ENCODE peak calls at places on chromosomes 3 and 15, in seven cellular contexts. N is cardiac fibroblast, F is tibial nerve, W is right atrium auricular region, U is AG04450, R is brain microvascular endothelial cell, M is transverse colon. L is an unnamed sample.
A peak's percentile ranks its signal among the peaks of the same experiment; 100 is the strongest.

GRCh38 chr3:134453631-134454030 is 32.2 kb downstream of the ANAPC13 start:
- DNase-seq in N (no peak), F (peak; percentile 4), W (no peak), U (no peak), R (no peak), M (no peak), L (no peak)

GRCh38 chr15:44782516-44782915 is 46.2 kb downstream of the TRIM69 start:
- DNase-seq in N (peak; percentile 27), F (no peak), W (no peak), U (no peak), R (no peak), M (no peak), L (no peak)

GRCh38 chr15:44066211-44066827 is 128.8 kb downstream of the FRMD5 start:
- DNase-seq in N (peak; percentile 89), F (peak; percentile 65), W (no peak), U (peak; percentile 29), R (peak; percentile 52), M (peak; percentile 65), L (no peak)

GRCh38 chr3:177724020-177724638 is 526.8 kb upstream of the TBL1XR1 start:
- DNase-seq in N (peak; percentile 21), F (peak; percentile 69), W (peak; percentile 82), U (no peak), R (no peak), M (peak; percentile 38), L (no peak)

GRCh38 chr3:10417849-10418248 is 87.5 kb downstream of the ATP2B2 start:
- DNase-seq in N (peak; percentile 27), F (no peak), W (no peak), U (no peak), R (no peak), M (no peak), L (no peak)

GRCh38 chr3:174365796-174366195 is 493.3 kb upstream of the NAALADL2 start:
- DNase-seq in N (no peak), F (no peak), W (no peak), U (no peak), R (no peak), M (no peak), L (no peak)

GRCh38 chr3:76997733-76998132 is 42.2 kb upstream of the ROBO2 start:
- DNase-seq in N (no peak), F (no peak), W (no peak), U (peak; percentile 36), R (no peak), M (no peak), L (no peak)

GRCh38 chr3:109137766-109138165 is 1.2 kb downstream of the C3orf85 start:
- DNase-seq in N (no peak), F (no peak), W (no peak), U (no peak), R (no peak), M (no peak), L (no peak)

GRCh38 chr15:71781965-71782265 is 28.4 kb upstream of the NR2E3 start:
- DNase-seq in N (no peak), F (no peak), W (peak; percentile 42), U (no peak), R (no peak), M (no peak), L (no peak)

GRCh38 chr15:69193948-69194827 is 33.8 kb downstream of the GLCE start:
- DNase-seq in N (peak; percentile 38), F (no peak), W (no peak), U (peak; percentile 10), R (no peak), M (no peak), L (no peak)

GRCh38 chr3:188900421-188900941 is 271.3 kb upstream of the TPRG1 start:
- DNase-seq in N (peak; percentile 93), F (no peak), W (no peak), U (no peak), R (peak; percentile 53), M (no peak), L (no peak)

GRCh38 chr3:169812124-169812843 is 386 bp upstream of the LRRIQ4 start:
- DNase-seq in N (peak; percentile 75), F (peak; percentile 24), W (peak; percentile 76), U (peak; percentile 11), R (peak; percentile 57), M (peak; percentile 72), L (peak; percentile 46)

GRCh38 chr3:48820626-48821324 is 26.9 kb downstream of the PRKAR2A start:
- DNase-seq in N (peak; percentile 66), F (no peak), W (no peak), U (peak; percentile 8), R (peak; percentile 17), M (no peak), L (no peak)

GRCh38 chr3:57423335-57423734 is 120.8 kb downstream of the DNAH12 start:
- DNase-seq in N (no peak), F (no peak), W (no peak), U (no peak), R (no peak), M (no peak), L (no peak)

GRCh38 chr3:143784446-143784845 is 63.8 kb downstream of the SLC9A9 start:
- DNase-seq in N (no peak), F (no peak), W (no peak), U (no peak), R (no peak), M (no peak), L (no peak)

GRCh38 chr3:154122096-154122911 is 1.1 kb downstream of the ARHGEF26 start:
- DNase-seq in N (no peak), F (no peak), W (no peak), U (no peak), R (no peak), M (no peak), L (no peak)

GRCh38 chr3:62525276-62525675 is 151.9 kb upstream of the FEZF2 start:
- DNase-seq in N (peak; percentile 5), F (no peak), W (no peak), U (no peak), R (no peak), M (no peak), L (no peak)

GRCh38 chr3:46278816-46279672 is 36.8 kb downstream of the CCR3 start:
- DNase-seq in N (no peak), F (no peak), W (no peak), U (no peak), R (no peak), M (no peak), L (no peak)

GRCh38 chr3:4720316-4721075 is 227.3 kb downstream of the ITPR1 start:
- DNase-seq in N (peak; percentile 94), F (peak; percentile 80), W (peak; percentile 90), U (no peak), R (peak; percentile 77), M (peak; percentile 72), L (no peak)

GRCh38 chr3:103136621-103137020 is 701.8 kb downstream of the ZPLD1 start:
- DNase-seq in N (no peak), F (no peak), W (no peak), U (no peak), R (no peak), M (no peak), L (no peak)

GRCh38 chr3:140096037-140096436 is 161.1 kb downstream of the CLSTN2 start:
- DNase-seq in N (no peak), F (no peak), W (no peak), U (no peak), R (no peak), M (no peak), L (no peak)

GRCh38 chr3:195250473-195251251 is 20.3 kb downstream of the XXYLT1 start:
- DNase-seq in N (peak; percentile 70), F (peak; percentile 67), W (peak; percentile 59), U (no peak), R (peak; percentile 38), M (no peak), L (peak; percentile 13)
- TF ChIP-seq CTCF in N (peak; percentile 54), F (no peak), W (no peak), U (peak; percentile 27), R (peak; percentile 51), M (no peak), L (no peak)

DNA sequence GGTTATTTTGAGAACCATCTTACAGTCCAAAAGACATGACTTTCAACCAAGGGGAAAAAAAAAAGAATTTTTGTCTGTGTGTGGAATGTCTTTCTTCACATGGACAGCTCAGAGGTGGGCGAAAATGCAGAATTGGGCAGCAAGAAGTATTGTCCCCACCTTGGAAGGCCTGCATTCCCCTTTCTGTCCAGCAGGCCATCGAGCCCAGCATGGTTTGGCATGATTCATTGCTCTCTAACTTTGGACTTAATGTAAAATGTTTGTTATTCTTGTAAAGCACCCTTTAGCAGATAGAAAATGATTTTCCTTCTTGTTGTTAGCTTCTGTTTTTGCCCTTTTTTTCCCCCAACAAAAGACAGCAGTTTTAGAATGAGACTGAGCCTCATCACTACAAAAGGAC is 12.4 kb downstream of the MYO1E start:
- DNase-seq in N (peak; percentile 31), F (no peak), W (no peak), U (no peak), R (no peak), M (no peak), L (no peak)
- TF ChIP-seq CTCF in N (peak; percentile 51), F (no peak), W (no peak), U (peak; percentile 47), R (peak; percentile 63), M (peak; percentile 24), L (no peak)

DNA sequence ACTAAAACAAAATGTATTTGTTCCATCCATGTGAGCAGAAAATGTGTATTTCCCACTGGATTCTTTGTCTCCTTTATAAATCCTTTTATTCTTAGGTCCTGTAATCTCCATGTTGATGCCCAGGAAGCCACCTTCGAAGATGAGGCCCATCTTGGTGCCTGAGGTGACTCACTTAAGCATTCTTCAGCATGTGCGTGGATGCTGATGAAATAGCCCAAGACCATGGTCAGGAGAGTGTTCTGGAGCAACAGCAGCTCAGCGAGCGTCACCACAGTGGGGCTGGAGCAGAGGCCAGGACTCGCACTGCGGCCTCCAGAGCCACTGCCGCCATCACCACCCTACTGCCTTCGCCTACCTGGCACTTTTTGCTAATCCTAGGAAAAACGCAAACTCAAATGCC is 520.9 kb downstream of the FHIT start:
- DNase-seq in N (no peak), F (no peak), W (no peak), U (no peak), R (no peak), M (no peak), L (no peak)
- TF ChIP-seq CTCF in N (no peak), F (no peak), W (no peak), U (no peak), R (no peak), M (no peak), L (no peak)

GRCh38 chr3:18134386-18135082 is 290.6 kb downstream of the SATB1 start:
- DNase-seq in N (peak; percentile 80), F (no peak), W (no peak), U (no peak), R (peak; percentile 38), M (no peak), L (no peak)

GRCh38 chr3:18137958-18138357 is 287.2 kb downstream of the SATB1 start:
- DNase-seq in N (no peak), F (no peak), W (no peak), U (no peak), R (no peak), M (no peak), L (no peak)

DNA sequence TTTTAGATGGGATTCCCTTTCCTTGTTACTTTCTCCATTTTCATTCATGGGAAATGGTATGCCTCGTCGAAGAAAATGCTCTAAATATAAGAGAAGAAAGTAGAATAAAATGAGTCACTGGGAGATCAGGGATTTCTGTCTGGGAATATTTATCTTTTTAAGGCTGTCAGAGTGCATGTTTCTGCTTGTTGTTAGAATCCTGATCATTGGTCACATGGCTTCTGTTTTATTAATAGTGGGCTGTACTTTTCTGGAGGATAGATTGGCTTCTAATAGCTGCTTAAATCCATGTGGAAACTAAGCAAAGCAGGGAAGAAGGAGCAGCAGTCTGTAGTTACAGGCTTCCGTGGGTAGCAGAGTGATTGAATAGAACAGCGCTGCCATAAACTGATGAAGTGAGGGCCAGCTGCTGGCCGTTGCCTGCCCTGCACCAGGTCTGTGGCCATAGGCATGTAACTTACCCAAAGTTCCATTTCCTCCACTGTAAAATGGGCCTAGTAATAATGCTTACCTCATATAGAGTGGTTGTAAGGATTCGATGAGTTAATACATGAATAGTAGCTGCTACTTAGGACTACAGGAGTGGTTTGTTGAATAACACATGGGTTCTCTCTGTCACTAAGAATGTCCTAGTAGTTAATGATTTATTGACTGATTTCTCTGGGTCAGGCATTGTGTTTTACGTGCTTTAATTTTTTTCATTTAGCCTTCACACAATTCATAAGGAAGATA is 289.9 kb downstream of the SATB1 start:
- DNase-seq in N (no peak), F (no peak), W (no peak), U (no peak), R (no peak), M (no peak), L (no peak)
- TF ChIP-seq CTCF in N (no peak), F (no peak), W (no peak), U (no peak), R (peak; percentile 3), M (no peak), L (no peak)